ENCODE peak calls at places on chromosomes 11 and 22, in eight cellular contexts. B, S, O, D, L, H, T and J are unnamed samples. For H3K4me1, the result is how much of the 10 kb centered on the place peaks cover.

GRCh38 chr11:47571895-47572294 is 6.5 kb downstream of the PTPMT1 start:
- DNase-seq in B (peak), S (no peak), O (no peak), D (no peak), L (no peak), H (no peak), T (no peak), J (no peak)

GRCh38 chr11:1450344-1450875 is 36.2 kb downstream of the MOB2 start:
- DNase-seq in B (no peak), S (no peak), O (no peak), D (peak), L (no peak), H (no peak), T (no peak), J (no peak)

GRCh38 chr11:47004595-47005033 is 68.1 kb downstream of the CSTPP1 start:
- DNase-seq in B (peak), S (peak), O (peak), D (peak), L (peak), H (peak), T (peak), J (no peak)

GRCh38 chr22:35154937-35155387 is 89.0 kb downstream of the ISX start:
- DNase-seq in B (peak), S (peak), O (peak), D (peak), L (peak), H (no peak), T (no peak), J (no peak)

GRCh38 chr22:24964441-24964840 is 11.9 kb downstream of the KIAA1671 start:
- DNase-seq in B (no peak), S (no peak), O (no peak), D (no peak), L (no peak), H (no peak), T (no peak), J (no peak)

GRCh38 chr11:76512851-76513653 is 68.2 kb downstream of the EMSY start:
- DNase-seq in B (peak), S (no peak), O (no peak), D (peak), L (peak), H (no peak), T (no peak), J (peak)

GRCh38 chr11:772429-773390 is 4.6 kb downstream of the GATD1 start:
- DNase-seq in B (no peak), S (no peak), O (no peak), D (no peak), L (no peak), H (peak), T (no peak), J (no peak)

GRCh38 chr11:19846654-19847330 is 134.2 kb downstream of the NAV2 start:
- DNase-seq in B (no peak), S (no peak), O (no peak), D (no peak), L (no peak), H (no peak), T (no peak), J (no peak)

GRCh38 chr11:64864473-64865285 is 13.7 kb downstream of the EHD1 start:
- DNase-seq in B (peak), S (no peak), O (peak), D (no peak), L (peak), H (peak), T (peak), J (no peak)

GRCh38 chr22:44398791-44399190 is 86.0 kb upstream of the SHISAL1 start:
- DNase-seq in B (no peak), S (no peak), O (peak), D (no peak), L (no peak), H (peak), T (peak), J (no peak)

DNA sequence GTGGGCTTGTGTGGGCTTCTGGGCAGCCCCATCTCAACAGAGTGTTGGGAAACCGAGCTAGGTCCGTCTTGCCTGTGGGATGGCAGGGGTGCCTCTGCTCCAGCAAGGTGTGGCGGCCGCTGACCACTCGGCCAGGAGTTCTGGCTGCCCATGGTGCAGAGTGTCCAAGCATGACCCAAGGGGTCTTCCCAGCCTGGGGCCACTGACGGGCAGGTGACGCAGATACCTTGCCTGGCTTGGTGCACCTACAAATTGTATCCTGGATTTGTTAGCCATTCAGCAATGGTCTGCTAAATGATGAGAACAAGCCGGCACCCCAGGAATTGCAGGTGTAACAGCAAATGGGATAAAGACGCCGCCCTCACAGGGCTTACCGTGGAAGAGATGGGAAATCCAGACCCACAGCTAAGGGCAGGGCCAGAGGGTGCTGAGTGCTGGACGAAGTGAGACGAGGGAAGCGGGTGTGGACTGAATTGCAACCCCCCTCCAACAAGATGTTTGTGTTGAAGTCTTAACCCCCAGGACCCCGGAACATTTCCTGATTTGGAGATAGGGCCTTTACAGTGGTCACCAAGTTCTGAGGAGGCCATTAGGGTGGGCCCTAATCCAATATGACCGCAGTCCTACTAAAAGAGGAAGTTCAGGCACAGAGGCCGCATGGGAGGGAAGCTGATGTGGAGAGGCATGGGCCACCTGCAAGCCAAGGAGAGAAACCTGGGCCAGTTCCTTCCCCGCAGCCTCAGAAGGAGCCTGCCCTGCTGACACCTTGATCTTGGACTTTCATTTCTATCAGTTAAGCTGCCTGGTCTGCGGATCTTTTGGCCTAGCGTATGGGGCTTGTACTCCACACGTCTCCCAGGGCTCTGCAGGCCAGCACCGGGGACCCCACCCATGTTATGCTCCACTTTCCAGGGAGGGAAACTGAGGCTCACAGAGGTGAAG is 45.2 kb upstream of the LINC01488 start:
- DNase-seq in B (no peak), S (no peak), O (peak), D (no peak), L (no peak), H (peak), T (no peak), J (no peak)
- H3K4me1 ChIP-seq in B (under half), S (under half), O (under half), D (under half), L (under half), H (under half), T (under half), J (under half)

DNA sequence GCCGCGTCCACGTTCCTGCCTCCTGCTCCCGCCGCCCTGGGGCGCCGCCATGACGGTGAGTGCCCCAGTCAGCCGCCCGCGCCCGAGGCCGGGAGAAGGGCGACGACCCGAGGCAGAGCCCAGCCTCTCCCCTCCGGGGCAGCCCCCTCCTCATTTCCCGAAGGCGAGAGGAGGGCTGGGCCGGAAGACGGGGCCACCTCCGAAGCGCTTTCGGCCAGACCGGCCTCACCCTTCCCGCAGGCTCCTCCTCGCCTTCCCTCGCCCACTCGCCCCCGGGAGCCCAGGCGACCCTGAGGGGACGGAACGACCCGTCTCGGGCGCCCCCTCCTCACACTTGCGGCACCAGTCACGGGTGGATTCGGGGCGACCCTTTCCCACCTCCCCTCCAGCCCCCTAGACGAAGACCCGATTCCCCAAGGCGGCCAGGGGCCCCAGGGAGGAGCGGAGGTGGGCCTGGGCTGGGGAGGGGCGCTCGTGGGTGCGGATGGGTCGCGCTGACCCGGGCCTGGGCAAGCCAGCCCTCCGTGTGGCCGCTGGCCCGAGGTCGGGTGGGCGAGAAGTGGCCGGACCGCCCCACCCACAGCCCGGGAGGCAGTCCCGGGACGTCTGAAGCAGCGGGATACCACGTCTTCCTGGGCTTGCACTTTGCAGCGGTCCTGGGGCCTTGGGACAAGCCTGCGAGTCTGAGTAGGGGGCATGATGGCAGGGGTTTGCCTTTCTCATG is 49.7 kb downstream of the TRIOBP start:
- DNase-seq in B (peak), S (peak), O (peak), D (no peak), L (peak), H (no peak), T (no peak), J (no peak)
- H3K4me1 ChIP-seq in B (half or more), S (under half), O (under half), D (half or more), L (under half), H (under half), T (under half), J (under half)

DNA sequence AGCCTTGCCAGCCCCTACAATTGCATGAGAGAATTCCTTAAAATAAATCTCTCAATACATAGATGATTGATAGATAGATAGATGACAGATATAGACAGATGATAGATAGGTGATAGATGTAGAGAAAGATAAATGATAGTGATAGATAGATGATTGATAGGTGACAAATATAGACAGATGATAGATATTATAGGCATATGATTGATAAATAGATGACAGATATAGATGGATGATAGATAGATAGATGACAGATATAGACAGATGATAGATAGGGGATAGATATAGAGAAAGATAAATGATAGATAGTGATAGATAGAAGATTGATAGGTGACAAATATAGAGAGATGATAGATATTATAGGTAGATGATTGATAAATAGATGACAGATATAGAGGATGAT is 564.6 kb downstream of the ETS1 start:
- DNase-seq in B (no peak), S (no peak), O (no peak), D (no peak), L (no peak), H (no peak), T (no peak), J (no peak)
- H3K4me1 ChIP-seq in B (under half), S (under half), O (under half), D (under half), L (under half), H (under half), T (under half), J (under half)

GRCh38 chr22:49922926-49923325 is 4.5 kb downstream of the CRELD2 start:
- DNase-seq in B (no peak), S (no peak), O (no peak), D (no peak), L (no peak), H (no peak), T (peak), J (no peak)

GRCh38 chr22:49923445-49923844 is 5.0 kb downstream of the CRELD2 start:
- DNase-seq in B (no peak), S (no peak), O (no peak), D (no peak), L (peak), H (no peak), T (peak), J (no peak)

GRCh38 chr22:49922484-49922883 is 4.0 kb downstream of the CRELD2 start:
- DNase-seq in B (no peak), S (no peak), O (no peak), D (no peak), L (no peak), H (no peak), T (peak), J (no peak)

GRCh38 chr22:49920859-49921258 is 2.4 kb downstream of the CRELD2 start:
- DNase-seq in B (no peak), S (no peak), O (no peak), D (no peak), L (no peak), H (no peak), T (no peak), J (no peak)

GRCh38 chr22:49921508-49922278 is 3.3 kb downstream of the CRELD2 start:
- DNase-seq in B (no peak), S (no peak), O (no peak), D (no peak), L (no peak), H (peak), T (peak), J (no peak)
- H3K4me1 ChIP-seq in B (under half), S (under half), O (under half), D (under half), L (under half), H (under half), T (under half), J (under half)

DNA sequence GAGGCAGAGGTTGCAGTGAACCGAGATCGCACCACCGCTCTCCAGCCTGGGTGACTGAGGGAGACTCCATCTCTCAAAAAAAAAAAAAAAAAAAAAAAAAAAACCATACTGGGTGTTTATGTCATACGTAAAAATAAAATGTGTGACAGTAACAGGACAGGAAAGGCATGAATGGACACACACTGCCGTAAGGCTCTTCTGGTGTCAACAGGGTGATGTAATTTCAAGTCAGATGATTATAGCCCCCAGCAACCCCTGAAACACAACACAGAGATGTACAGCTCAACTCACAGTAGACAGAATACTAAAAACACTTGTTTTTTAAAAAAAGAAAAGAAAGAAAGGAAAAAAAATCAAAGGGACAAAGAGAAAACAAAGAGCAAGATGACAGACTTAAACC is 22.2 kb downstream of the SBF1 start:
- DNase-seq in B (no peak), S (no peak), O (no peak), D (no peak), L (no peak), H (no peak), T (no peak), J (no peak)
- H3K4me1 ChIP-seq in B (under half), S (under half), O (under half), D (under half), L (under half), H (under half), T (under half), J (under half)